ENCODE peak calls at places on chromosome 14, in six cellular contexts. L is Karpas-422, W is H9, E is MM.1S, M is neuronal stem cell, V is heart right ventricle. C is an unnamed sample.

GRCh38 chr14:62696261-62696968 is 348.8 kb downstream of the KCNH5 start:
- DNase-seq in L (no peak), W (peak; percentile 57), E (no peak), M (peak; percentile 60), V (no peak), C (no peak)

GRCh38 chr14:99011385-99011784 is 260.6 kb downstream of the BCL11B start:
- DNase-seq in L (no peak), W (no peak), E (no peak), M (no peak), V (no peak), C (no peak)

GRCh38 chr14:106790189-106791036 is 1264.0 kb downstream of the TMEM121 start:
- DNase-seq in L (peak; percentile 93), W (no peak), E (peak; percentile 71), M (no peak), V (no peak), C (no peak)

GRCh38 chr14:22184157-22185025 is 404.6 kb downstream of the DAD1 start:
- DNase-seq in L (no peak), W (no peak), E (no peak), M (no peak), V (no peak), C (no peak)

GRCh38 chr14:96090441-96091148 is 51.4 kb downstream of the C14orf132 start:
- DNase-seq in L (peak; percentile 92), W (no peak), E (no peak), M (no peak), V (peak; percentile 84), C (peak; percentile 48)

GRCh38 chr14:51342226-51342625 is 102.2 kb downstream of the TMX1 start:
- DNase-seq in L (no peak), W (no peak), E (no peak), M (no peak), V (no peak), C (no peak)

GRCh38 chr14:94330432-94330831 is 7.3 kb upstream of the SERPINA6 start:
- DNase-seq in L (no peak), W (no peak), E (no peak), M (no peak), V (no peak), C (no peak)

GRCh38 chr14:95523818-95524448 is 7.5 kb upstream of the SYNE3 start:
- DNase-seq in L (peak; percentile 68), W (no peak), E (no peak), M (no peak), V (no peak), C (no peak)

GRCh38 chr14:75042040-75042439 is 9.2 kb downstream of the MLH3 start:
- DNase-seq in L (no peak), W (no peak), E (no peak), M (no peak), V (no peak), C (no peak)

GRCh38 chr14:69048456-69048855 is 69.4 kb upstream of the ACTN1 start:
- DNase-seq in L (no peak), W (no peak), E (no peak), M (no peak), V (no peak), C (no peak)

GRCh38 chr14:100004392-100004791 is 60.8 kb upstream of the EVL start:
- DNase-seq in L (no peak), W (no peak), E (no peak), M (no peak), V (no peak), C (no peak)

GRCh38 chr14:22653012-22653621 is 9.0 kb upstream of the OR6J1 start:
- DNase-seq in L (peak; percentile 87), W (peak; percentile 86), E (peak; percentile 60), M (peak; percentile 63), V (peak; percentile 55), C (peak; percentile 40)

GRCh38 chr14:95258754-95259593 is 60.7 kb downstream of the CLMN start:
- DNase-seq in L (peak; percentile 45), W (no peak), E (no peak), M (no peak), V (peak; percentile 50), C (no peak)

GRCh38 chr14:69107407-69108003 is 45.4 kb downstream of the DCAF5 start:
- DNase-seq in L (peak; percentile 90), W (peak; percentile 51), E (no peak), M (no peak), V (peak; percentile 61), C (no peak)

GRCh38 chr14:57847096-57847495 is 18.8 kb downstream of the SLC35F4 start:
- DNase-seq in L (no peak), W (no peak), E (no peak), M (no peak), V (no peak), C (no peak)

GRCh38 chr14:22272408-22272807 is 316.6 kb downstream of the DAD1 start:
- DNase-seq in L (no peak), W (no peak), E (no peak), M (no peak), V (no peak), C (no peak)

GRCh38 chr14:26137161-26137560 is 460.7 kb downstream of the NOVA1 start:
- DNase-seq in L (peak; percentile 52), W (no peak), E (no peak), M (no peak), V (no peak), C (no peak)

GRCh38 chr14:72513994-72514659 is 379.8 kb downstream of the DPF3 start:
- DNase-seq in L (peak; percentile 80), W (peak; percentile 43), E (peak; percentile 41), M (no peak), V (no peak), C (no peak)

GRCh38 chr14:21501568-21501967 is 9.6 kb downstream of the METTL3 start:
- DNase-seq in L (no peak), W (no peak), E (no peak), M (no peak), V (no peak), C (no peak)

GRCh38 chr14:58738876-58739275 is 101.1 kb downstream of the DACT1 start:
- DNase-seq in L (no peak), W (no peak), E (no peak), M (no peak), V (no peak), C (no peak)

GRCh38 chr14:97776890-97777564 is 979.8 kb downstream of the VRK1 start:
- DNase-seq in L (no peak), W (no peak), E (no peak), M (no peak), V (no peak), C (no peak)

GRCh38 chr14:76324133-76324532 is 51.8 kb upstream of the ESRRB start:
- DNase-seq in L (no peak), W (no peak), E (no peak), M (no peak), V (no peak), C (no peak)

GRCh38 chr14:20461230-20462141 is at the start of gene PIP4P1:
- DNase-seq in L (peak; percentile 100), W (peak; percentile 100), E (peak; percentile 98), M (peak; percentile 99), V (peak; percentile 99), C (peak; percentile 100)

GRCh38 chr14:58571256-58571655 is 66.5 kb upstream of the DACT1 start:
- DNase-seq in L (no peak), W (no peak), E (no peak), M (no peak), V (no peak), C (no peak)

GRCh38 chr14:64474041-64474440 is 8.7 kb downstream of the AKAP5 start:
- DNase-seq in L (no peak), W (no peak), E (no peak), M (no peak), V (no peak), C (no peak)

GRCh38 chr14:95500201-95500681 is 16.2 kb downstream of the SYNE3 start:
- DNase-seq in L (no peak), W (no peak), E (no peak), M (no peak), V (no peak), C (peak; percentile 61)

GRCh38 chr14:23398348-23398747 is 9.7 kb downstream of the MYH6 start:
- DNase-seq in L (no peak), W (no peak), E (no peak), M (no peak), V (no peak), C (no peak)

GRCh38 chr14:31419179-31420012 is 954 bp downstream of the HEATR5A start:
- DNase-seq in L (peak; percentile 60), W (no peak), E (peak; percentile 6), M (no peak), V (no peak), C (no peak)

DNA sequence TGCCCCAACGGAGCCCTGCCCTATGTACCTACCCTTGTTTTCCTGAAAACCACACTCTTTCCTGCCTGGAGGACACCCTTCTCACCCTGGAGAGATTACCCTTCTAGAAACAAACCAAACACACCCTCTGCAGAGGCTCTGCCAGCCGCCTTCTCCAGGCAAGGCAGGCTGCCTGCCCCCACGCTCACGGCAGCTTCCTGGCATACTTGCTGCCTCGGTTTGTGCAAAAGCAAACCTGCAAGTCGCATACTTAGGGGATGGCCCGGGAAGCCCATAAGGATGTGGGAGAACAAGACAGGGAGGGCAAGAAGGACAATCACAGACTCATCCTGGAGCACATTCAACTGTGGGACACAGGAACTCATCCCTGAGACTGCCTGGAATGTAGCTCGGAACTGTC is 154.0 kb upstream of the DIO3 start:
- DNase-seq in L (no peak), W (no peak), E (no peak), M (no peak), V (no peak), C (no peak)
- H3K4me1 ChIP-seq in L (peaks cover 15% of the 10 kb centered on the region), W (no peaks in the 10 kb centered on the region), E (no peaks in the 10 kb centered on the region), M (no peaks in the 10 kb centered on the region), V (no peaks in the 10 kb centered on the region), C (peaks cover 29% of the 10 kb centered on the region)

GRCh38 chr14:29545714-29546113 is 381.9 kb downstream of the PRKD1 start:
- DNase-seq in L (no peak), W (no peak), E (no peak), M (no peak), V (no peak), C (no peak)

GRCh38 chr14:29554335-29554734 is 373.3 kb downstream of the PRKD1 start:
- DNase-seq in L (no peak), W (no peak), E (peak; percentile 52), M (no peak), V (no peak), C (no peak)

GRCh38 chr14:29553427-29553826 is 374.2 kb downstream of the PRKD1 start:
- DNase-seq in L (no peak), W (no peak), E (no peak), M (no peak), V (no peak), C (no peak)

GRCh38 chr14:29548948-29549370 is 378.7 kb downstream of the PRKD1 start:
- DNase-seq in L (peak; percentile 77), W (no peak), E (peak; percentile 52), M (peak; percentile 47), V (peak; percentile 15), C (no peak)
- H3K27ac ChIP-seq in L (no peak overlapping the region), W (no peak overlapping the region), E (no peak overlapping the region), M (no peak overlapping the region), V (no peak overlapping the region), C (no peak overlapping the region)

DNA sequence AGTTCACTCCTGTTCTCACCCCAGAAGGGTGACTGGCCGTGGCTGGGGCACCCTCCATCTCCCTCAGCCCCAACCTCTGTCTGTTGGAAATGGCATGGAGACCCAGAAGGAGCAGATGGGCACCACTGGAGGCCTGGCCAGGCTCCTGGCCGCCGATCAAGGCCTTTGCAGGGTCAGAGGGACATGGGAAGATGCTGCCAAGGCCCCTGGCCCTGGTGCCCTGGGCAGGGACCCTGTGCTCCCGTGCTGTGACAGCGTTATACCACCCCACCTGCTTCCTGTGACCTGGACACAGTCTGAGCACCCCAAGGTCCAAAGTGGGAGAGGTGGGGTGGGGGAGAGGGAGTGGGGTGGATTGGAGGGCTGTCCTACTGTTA is 3.5 kb downstream of the INF2 start:
- DNase-seq in L (no peak), W (no peak), E (no peak), M (no peak), V (no peak), C (no peak)
- H3K4me1 ChIP-seq in L (peaks cover 14% of the 10 kb centered on the region), W (peaks cover 4% of the 10 kb centered on the region), E (no peaks in the 10 kb centered on the region), M (peaks cover 29% of the 10 kb centered on the region), V (peaks cover 95% of the 10 kb centered on the region), C (peaks cover 89% of the 10 kb centered on the region)

GRCh38 chr14:32701475-32701874 is 237.2 kb upstream of the NPAS3 start:
- DNase-seq in L (no peak), W (no peak), E (no peak), M (no peak), V (no peak), C (no peak)
- H3K27ac ChIP-seq in L (no peak overlapping the region), W (no peak overlapping the region), E (no peak overlapping the region), M (no peak overlapping the region), V (peak overlapping the region; percentile 78), C (peak overlapping the region; percentile 80)

C was measured in tibial artery.